ENCODE peak calls at places on chromosomes 7 and 10, in ten cellular contexts. V, H, U, M, Y, L, X, C, O and E are unnamed samples.

GRCh38 chr10:92290076-92290836 is 622 bp downstream of the CPEB3 start:
- DNase-seq in V (peak; percentile 54), H (peak; percentile 68), U (peak; percentile 49), M (peak; percentile 75), Y (no peak), L (no peak), X (no peak), C (peak; percentile 43), O (no peak), E (no peak)

GRCh38 chr7:77791336-77791735 is 6.9 kb downstream of the TMEM60 start:
- DNase-seq in V (no peak), H (peak; percentile 25), U (no peak), M (no peak), Y (no peak), L (no peak), X (no peak), C (no peak), O (no peak), E (no peak)

GRCh38 chr7:95099101-95099500 is 191.7 kb downstream of the PPP1R9A start:
- DNase-seq in V (no peak), H (no peak), U (no peak), M (no peak), Y (no peak), L (no peak), X (no peak), C (no peak), O (no peak), E (no peak)

GRCh38 chr7:15433154-15433553 is 128.7 kb downstream of the AGMO start:
- DNase-seq in V (no peak), H (no peak), U (no peak), M (no peak), Y (no peak), L (no peak), X (no peak), C (no peak), O (no peak), E (no peak)

GRCh38 chr10:74947781-74948401 is 121.5 kb downstream of the KAT6B start:
- DNase-seq in V (no peak), H (no peak), U (no peak), M (no peak), Y (peak; percentile 68), L (no peak), X (peak; percentile 13), C (no peak), O (no peak), E (no peak)

GRCh38 chr7:134690016-134690415 is 43.4 kb downstream of the BPGM start:
- DNase-seq in V (no peak), H (no peak), U (peak; percentile 81), M (peak; percentile 83), Y (peak; percentile 50), L (no peak), X (no peak), C (peak; percentile 85), O (no peak), E (no peak)

GRCh38 chr7:13908667-13909382 is 80.6 kb downstream of the ETV1 start:
- DNase-seq in V (no peak), H (peak; percentile 5), U (no peak), M (peak; percentile 11), Y (no peak), L (no peak), X (peak; percentile 38), C (peak; percentile 12), O (no peak), E (no peak)

GRCh38 chr10:78761241-78761825 is 307.4 kb upstream of the ZMIZ1 start:
- DNase-seq in V (no peak), H (no peak), U (no peak), M (no peak), Y (no peak), L (no peak), X (peak; percentile 43), C (no peak), O (no peak), E (no peak)

GRCh38 chr7:155580367-155580766 is 34.0 kb upstream of the CNPY1 start:
- DNase-seq in V (peak; percentile 59), H (no peak), U (no peak), M (no peak), Y (no peak), L (no peak), X (no peak), C (no peak), O (no peak), E (no peak)

GRCh38 chr7:1697499-1698125 is 27.5 kb downstream of the ELFN1 start:
- DNase-seq in V (no peak), H (no peak), U (no peak), M (no peak), Y (peak; percentile 9), L (no peak), X (no peak), C (no peak), O (no peak), E (no peak)

GRCh38 chr7:43791665-43792064 is 33.2 kb downstream of the BLVRA start:
- DNase-seq in V (no peak), H (no peak), U (peak; percentile 11), M (no peak), Y (no peak), L (no peak), X (no peak), C (no peak), O (no peak), E (no peak)

GRCh38 chr10:18399158-18399557 is 252.2 kb downstream of the NSUN6 start:
- DNase-seq in V (no peak), H (no peak), U (no peak), M (no peak), Y (no peak), L (no peak), X (no peak), C (no peak), O (no peak), E (no peak)

GRCh38 chr10:18400201-18400910 is 251.0 kb downstream of the NSUN6 start:
- DNase-seq in V (no peak), H (peak; percentile 55), U (peak; percentile 3), M (peak; percentile 25), Y (peak; percentile 64), L (no peak), X (peak; percentile 44), C (peak; percentile 52), O (no peak), E (no peak)

GRCh38 chr10:18400911-18401260 is 250.5 kb downstream of the NSUN6 start:
- DNase-seq in V (no peak), H (peak; percentile 34), U (no peak), M (peak; percentile 4), Y (peak; percentile 47), L (no peak), X (peak; percentile 59), C (no peak), O (no peak), E (no peak)

GRCh38 chr10:18402766-18403346 is 248.5 kb downstream of the NSUN6 start:
- DNase-seq in V (no peak), H (no peak), U (peak; percentile 73), M (peak; percentile 36), Y (no peak), L (no peak), X (no peak), C (no peak), O (no peak), E (no peak)

DNA sequence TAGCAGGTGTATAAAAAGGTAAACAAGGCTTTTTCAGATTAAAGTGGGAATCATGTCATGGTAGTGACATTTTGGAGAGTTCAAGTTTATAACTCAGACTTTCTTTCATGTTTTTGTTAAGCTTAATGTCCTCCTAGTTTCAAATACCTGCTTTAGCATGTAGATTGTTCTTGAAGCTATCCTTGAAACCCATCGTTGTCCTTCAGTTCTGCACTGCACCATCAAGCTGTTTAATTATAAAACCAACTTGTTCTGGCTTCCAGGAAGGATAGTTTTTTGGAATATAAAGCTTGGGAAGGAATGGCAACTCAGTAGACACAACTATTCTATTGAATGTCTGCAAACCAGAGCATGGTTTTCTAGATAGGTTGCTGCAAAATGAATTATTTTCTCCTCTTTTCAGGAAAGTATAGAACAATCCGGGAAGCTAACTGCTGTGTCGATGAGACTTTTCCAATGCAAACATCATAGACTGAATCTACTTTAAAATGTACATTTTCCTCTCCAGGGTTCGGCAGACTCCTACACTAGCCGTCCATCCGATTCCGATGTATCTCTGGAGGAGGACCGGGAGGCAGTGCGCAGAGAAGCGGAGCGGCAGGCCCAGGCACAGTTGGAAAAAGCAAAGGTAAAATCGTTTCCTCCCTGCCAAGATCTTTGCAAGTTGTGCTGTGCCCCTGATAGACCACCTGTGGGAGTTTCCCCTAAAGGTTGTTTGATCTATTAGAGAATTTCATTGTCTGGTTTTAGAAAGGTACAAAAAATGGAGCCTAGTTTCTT is 249.8 kb downstream of the NSUN6 start:
- DNase-seq in V (no peak), H (no peak), U (no peak), M (no peak), Y (no peak), L (no peak), X (no peak), C (no peak), O (no peak), E (no peak)
- H3K4me3 ChIP-seq in V (no peak overlapping the region), H (no peak overlapping the region), U (no peak overlapping the region), M (no peak overlapping the region), Y (no peak overlapping the region), L (no peak overlapping the region), X (no peak overlapping the region), C (no peak overlapping the region), O (no peak overlapping the region), E (no peak overlapping the region)

DNA sequence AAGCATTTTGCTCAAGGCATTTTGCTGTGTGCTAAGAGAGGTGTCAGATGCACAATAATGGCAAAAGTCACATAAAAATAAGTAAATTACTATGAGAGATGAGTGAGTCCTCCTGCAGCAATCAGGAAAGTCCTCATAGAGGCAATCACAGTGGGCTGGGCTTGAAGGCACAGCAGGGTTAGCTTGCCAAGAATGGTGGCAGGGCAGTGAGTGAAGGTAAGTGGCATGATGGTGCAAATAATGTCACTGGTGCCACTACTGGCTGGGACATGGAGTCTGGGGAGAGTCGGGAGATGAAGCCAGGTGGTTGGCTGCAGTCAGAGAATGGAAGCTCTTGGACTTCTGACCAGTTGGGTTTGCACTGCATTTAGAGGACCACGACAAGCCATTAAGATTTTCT is 244.3 kb downstream of the PTEN start:
- DNase-seq in V (no peak), H (no peak), U (no peak), M (no peak), Y (no peak), L (no peak), X (no peak), C (no peak), O (no peak), E (peak; percentile 79)
- H3K9ac ChIP-seq in V (no peak overlapping the region), H (no peak overlapping the region), U (no peak overlapping the region), M (no peak overlapping the region), Y (no peak overlapping the region), L (no peak overlapping the region), X (no peak overlapping the region), C (no peak overlapping the region), O (no peak overlapping the region), E (peak overlapping the region; percentile 73)

GRCh38 chr10:69576334-69577011 is 3.3 kb upstream of the NEUROG3 start:
- DNase-seq in V (peak; percentile 45), H (no peak), U (no peak), M (peak; percentile 24), Y (peak; percentile 21), L (no peak), X (peak; percentile 46), C (no peak), O (no peak), E (no peak)
- H3K27me3 ChIP-seq in V (peaks cover 64% of the 10 kb centered on the region), H (peaks cover 88% of the 10 kb centered on the region), U (peaks cover 80% of the 10 kb centered on the region), M (peaks cover 70% of the 10 kb centered on the region), Y (peaks cover 76% of the 10 kb centered on the region), L (peaks cover 100% of the 10 kb centered on the region), X (peaks cover 100% of the 10 kb centered on the region), C (peaks cover 57% of the 10 kb centered on the region), O (peaks cover 88% of the 10 kb centered on the region), E (no peaks in the 10 kb centered on the region)

GRCh38 chr10:35447693-35448407 is 111.5 kb downstream of the CCNY start:
- DNase-seq in V (peak; percentile 67), H (peak; percentile 59), U (peak; percentile 72), M (peak; percentile 70), Y (peak; percentile 40), L (no peak), X (peak; percentile 32), C (peak; percentile 32), O (peak; percentile 15), E (no peak)
- H3K4me3 ChIP-seq in V (peak overlapping the region; percentile 4), H (no peak overlapping the region), U (no peak overlapping the region), M (peak overlapping the region; percentile 50), Y (peak overlapping the region; percentile 20), L (no peak overlapping the region), X (no peak overlapping the region), C (no peak overlapping the region), O (no peak overlapping the region), E (no peak overlapping the region)